ENCODE peak calls at places on chromosomes 1 and 21, in four cellular contexts. X is fibroblast of mammary gland, U is AG04450, Q is foreskin fibroblast. R is an unnamed sample.

GRCh38 chr1:28122183-28122582 is 33.8 kb upstream of the EYA3 start:
- DNase-seq in Q (peak; percentile 63), X (peak; percentile 49), U (no peak), R (peak; percentile 54)

GRCh38 chr1:22874785-22875184 is 97.9 kb downstream of the LACTBL1 start:
- DNase-seq in U (no peak), Q (no peak), X (no peak), R (no peak)

GRCh38 chr1:21651214-21652042 is 17.7 kb downstream of the RAP1GAP start:
- DNase-seq in X (no peak), Q (no peak), U (no peak), R (no peak)

GRCh38 chr21:31354604-31355443 is 10.8 kb upstream of the TIAM1 start:
- DNase-seq in X (peak; percentile 96), U (peak; percentile 45), Q (peak; percentile 86), R (peak; percentile 49)

GRCh38 chr1:14919755-14920154 is 233.8 kb upstream of the TMEM51 start:
- DNase-seq in X (no peak), U (no peak), Q (no peak), R (no peak)

GRCh38 chr1:26191739-26192138 is 1.3 kb downstream of the CATSPER4 start:
- DNase-seq in U (no peak), X (no peak), Q (no peak), R (no peak)

GRCh38 chr1:209106237-209106741 is 477.2 kb upstream of the CAMK1G start:
- DNase-seq in X (peak; percentile 34), U (no peak), Q (peak; percentile 70), R (peak; percentile 51)

GRCh38 chr1:11823366-11824137 is 17.6 kb downstream of the CLCN6 start:
- DNase-seq in X (no peak), Q (no peak), U (no peak), R (no peak)

GRCh38 chr1:165134431-165134830 is 222.1 kb downstream of the LMX1A start:
- DNase-seq in Q (no peak), U (no peak), X (no peak), R (no peak)

GRCh38 chr21:43975469-43976098 is 36.5 kb upstream of the TRAPPC10 start:
- DNase-seq in U (peak; percentile 8), X (peak; percentile 59), Q (peak; percentile 81), R (peak; percentile 49)

GRCh38 chr1:8679411-8679800 is 138.0 kb downstream of the RERE start:
- DNase-seq in X (peak; percentile 49), U (no peak), Q (peak; percentile 34), R (no peak)

GRCh38 chr1:170732262-170732595 is 68.3 kb downstream of the PRRX1 start:
- DNase-seq in Q (peak; percentile 82), U (no peak), X (peak; percentile 80), R (peak; percentile 90)

GRCh38 chr1:13730301-13730700 is 30.3 kb downstream of the PRDM2 start:
- DNase-seq in U (no peak), X (no peak), Q (no peak), R (no peak)

GRCh38 chr1:13733705-13734104 is 33.7 kb downstream of the PRDM2 start:
- DNase-seq in Q (no peak), U (no peak), X (no peak), R (peak; percentile 81)

GRCh38 chr1:13731897-13732296 is 31.9 kb downstream of the PRDM2 start:
- DNase-seq in X (no peak), Q (no peak), U (no peak), R (no peak)

GRCh38 chr1:13732971-13733667 is 33.1 kb downstream of the PRDM2 start:
- DNase-seq in U (no peak), Q (no peak), X (no peak), R (no peak)

DNA sequence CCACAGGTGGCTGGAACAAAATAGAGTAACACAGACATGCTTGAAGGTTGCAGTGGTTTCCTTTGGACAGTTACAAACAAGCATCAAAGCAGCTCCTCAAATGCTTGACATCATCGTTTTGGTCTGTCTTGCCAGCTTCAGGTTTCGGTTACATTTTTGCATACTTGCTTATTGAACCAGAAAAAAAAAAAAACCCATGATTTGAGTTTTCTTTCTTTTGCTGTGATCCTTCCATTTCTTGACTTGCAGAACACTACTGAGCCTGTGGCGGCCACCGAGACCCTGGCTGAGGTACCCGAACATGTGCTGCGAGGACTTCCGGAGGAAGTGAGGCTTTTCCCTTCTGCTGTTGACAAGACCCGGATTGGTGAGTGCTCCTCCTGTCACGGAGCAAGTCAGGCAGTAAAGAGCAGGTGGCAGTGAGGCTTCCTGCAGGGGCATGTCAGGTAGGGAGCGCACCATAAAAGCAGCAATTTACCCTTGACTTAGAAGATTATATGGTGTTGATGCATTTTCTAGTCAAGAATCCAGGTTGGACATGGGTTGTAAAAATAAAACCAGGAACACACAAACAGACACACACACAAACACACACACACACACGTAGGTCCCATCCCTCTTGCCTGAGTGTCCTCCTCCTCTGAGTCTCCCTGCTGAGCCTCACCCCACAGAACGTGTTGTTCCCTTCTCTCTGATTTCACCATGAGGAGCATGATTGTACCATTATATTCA is 30.9 kb downstream of the PRDM2 start:
- DNase-seq in Q (no peak), X (no peak), U (no peak), R (peak; percentile 62)
- TF ChIP-seq CTCF in Q (no peak), X (no peak), U (no peak), R (no peak)

DNA sequence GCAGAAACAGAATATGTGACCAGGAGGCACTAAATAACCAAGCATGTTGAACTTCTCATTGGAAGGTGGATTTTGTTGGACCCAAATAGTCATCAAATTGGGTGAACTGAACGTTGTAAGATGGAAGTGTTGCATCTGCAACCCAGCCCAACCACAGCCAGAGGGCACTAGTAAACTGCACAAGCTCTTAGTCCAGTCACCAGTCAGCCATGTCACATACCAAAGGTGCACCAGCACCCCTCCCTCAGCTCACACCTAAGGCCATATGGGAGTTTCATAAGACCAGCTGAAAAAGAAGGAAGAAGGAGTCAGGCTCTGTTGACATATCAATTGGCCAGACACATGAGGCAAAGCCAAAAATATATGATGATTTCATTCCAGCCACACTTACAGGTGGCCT is 481.7 kb upstream of the NR5A2 start:
- DNase-seq in U (no peak), Q (peak; percentile 19), X (peak; percentile 8), R (no peak)
- TF ChIP-seq CTCF in U (peak; percentile 19), Q (peak; percentile 4), X (no peak), R (peak; percentile 23)

DNA sequence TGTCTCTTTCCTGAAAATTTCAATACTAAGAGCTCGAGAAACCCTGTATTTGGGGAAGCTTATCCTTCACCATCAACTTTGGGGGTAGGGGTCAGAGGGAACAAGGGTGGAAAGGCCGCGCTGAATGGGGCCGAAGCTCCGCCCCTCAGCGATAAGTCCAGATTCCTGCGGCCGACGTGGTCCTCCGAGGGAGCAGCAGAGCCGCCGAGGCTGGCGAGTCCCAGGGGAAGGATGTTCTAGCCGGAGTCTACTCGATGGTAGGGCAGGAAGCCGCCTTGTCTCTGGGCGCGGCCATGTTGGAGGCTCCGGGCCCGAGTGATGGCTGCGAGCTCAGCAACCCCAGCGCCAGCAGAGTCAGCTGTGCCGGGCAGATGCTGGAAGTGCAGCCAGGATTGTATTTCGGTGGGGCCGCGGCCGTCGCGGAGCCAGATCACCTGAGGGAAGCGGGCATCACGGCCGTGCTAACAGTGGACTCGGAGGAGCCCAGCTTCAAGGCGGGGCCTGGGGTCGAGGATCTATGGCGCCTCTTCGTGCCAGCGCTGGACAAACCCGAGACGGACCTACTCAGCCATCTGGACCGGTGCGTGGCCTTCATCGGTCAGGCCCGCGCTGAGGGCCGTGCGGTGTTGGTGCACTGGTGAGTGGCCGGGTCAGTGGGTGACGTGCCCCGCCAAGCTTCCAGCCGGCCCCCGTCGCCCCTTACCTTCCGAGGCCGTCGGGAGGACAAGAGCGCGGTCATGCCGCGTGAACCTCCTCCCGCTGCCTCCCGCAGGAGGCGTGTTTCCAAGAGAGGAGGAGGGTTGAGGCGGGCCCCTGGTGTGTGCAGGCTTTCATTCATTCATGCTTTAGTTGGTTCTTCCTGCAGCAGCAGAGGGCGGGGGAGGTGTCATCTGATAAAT is at the start of gene DUSP12:
- DNase-seq in U (peak; percentile 86), X (peak; percentile 96), Q (peak; percentile 98), R (peak; percentile 96)
- TF ChIP-seq CTCF in U (peak; percentile 11), X (peak; percentile 2), Q (no peak), R (peak; percentile 43)

GRCh38 chr1:151006331-151007052 is at the start of gene MINDY1:
- DNase-seq in Q (peak; percentile 91), X (peak; percentile 83), U (peak; percentile 63), R (peak; percentile 87)
- TF ChIP-seq CTCF in Q (peak; percentile 52), X (peak; percentile 63), U (peak; percentile 72), R (peak; percentile 75)

GRCh38 chr1:10171995-10172669 is 38.2 kb upstream of the KIF1B start:
- DNase-seq in U (no peak), Q (no peak), X (no peak), R (no peak)

GRCh38 chr1:10170362-10170665 is 40.1 kb upstream of the KIF1B start:
- DNase-seq in X (no peak), Q (no peak), U (no peak), R (peak; percentile 26)

GRCh38 chr1:10168912-10169514 is 41.4 kb upstream of the KIF1B start:
- DNase-seq in Q (no peak), U (no peak), X (no peak), R (no peak)

GRCh38 chr1:10171105-10171767 is 39.1 kb upstream of the KIF1B start:
- DNase-seq in Q (no peak), X (no peak), U (no peak), R (no peak)

DNA sequence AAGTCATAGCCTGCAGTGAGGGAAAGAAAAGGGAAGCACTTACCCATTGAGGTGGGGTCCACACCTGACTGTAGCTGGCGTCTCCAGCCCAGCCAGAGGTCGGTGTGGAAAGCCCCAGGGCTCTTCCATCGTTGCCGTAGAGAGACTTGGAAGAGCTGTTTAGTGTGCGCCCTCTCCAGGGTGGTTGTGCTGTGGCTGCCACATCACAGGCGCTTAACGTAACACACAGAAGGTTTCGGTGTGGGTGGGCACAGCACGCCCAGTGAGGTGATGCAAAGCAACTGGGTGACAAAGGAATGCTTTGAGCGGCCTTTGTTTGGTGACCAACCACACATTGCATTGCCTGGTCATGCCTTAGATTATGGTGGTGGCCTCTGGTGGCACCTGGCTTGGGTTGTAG is 36.8 kb upstream of the KIF1B start:
- DNase-seq in Q (no peak), X (no peak), U (no peak), R (no peak)
- TF ChIP-seq CTCF in Q (no peak), X (no peak), U (no peak), R (no peak)

GRCh38 chr1:95222629-95223028 is 11.4 kb upstream of the RWDD3 start:
- DNase-seq in X (no peak), Q (no peak), U (no peak), R (no peak)

GRCh38 chr1:95221306-95221705 is 12.7 kb upstream of the RWDD3 start:
- DNase-seq in U (no peak), X (no peak), Q (no peak), R (no peak)

GRCh38 chr1:95217371-95217770 is 16.6 kb upstream of the RWDD3 start:
- DNase-seq in Q (no peak), U (no peak), X (no peak), R (no peak)

GRCh38 chr1:95216292-95216990 is 17.6 kb upstream of the RWDD3 start:
- DNase-seq in Q (no peak), X (no peak), U (no peak), R (no peak)

DNA sequence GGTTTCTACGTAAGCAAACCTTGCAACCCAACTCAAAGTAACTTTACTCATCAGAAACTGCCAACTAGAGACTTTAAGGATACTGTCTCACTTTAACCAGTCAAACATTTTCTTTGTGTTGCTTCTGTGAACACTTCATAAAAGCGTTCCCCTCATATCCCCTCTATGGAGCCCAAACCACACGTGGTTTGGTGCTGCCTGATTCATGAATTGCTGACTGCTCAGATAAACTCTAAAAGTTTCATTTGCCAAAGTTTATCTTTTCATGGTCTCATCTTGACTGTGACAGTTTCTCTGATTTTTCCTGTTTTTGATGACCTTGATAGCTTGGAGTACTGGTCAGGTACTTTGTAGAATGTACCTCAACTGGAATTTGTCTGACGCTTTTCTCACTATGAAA is 14.6 kb upstream of the RWDD3 start:
- DNase-seq in X (no peak), Q (no peak), U (no peak), R (no peak)
- TF ChIP-seq CTCF in X (no peak), Q (no peak), U (no peak), R (no peak)

R was measured in AG10803.